ENCODE peak calls at places on chromosomes 3 and 15, in eight cellular contexts. K is CD4-positive, alpha-beta memory T cell; U is CD4-positive, alpha-beta T cell; H is thyroid gland; J is Panc1; W is gastrocnemius medialis; Q is fibroblast of lung; C is H9. S is an unnamed sample. For H3K9me3, the result is how much of the 10 kb centered on the place peaks cover.

GRCh38 chr15:70182858-70183695 is 85.4 kb upstream of the TLE3 start:
- DNase-seq in W (no peak), C (peak), J (no peak), Q (no peak), K (no peak), H (no peak), U (no peak), S (no peak)

GRCh38 chr3:157248590-157249425 is 88.9 kb upstream of the CCNL1 start:
- DNase-seq in C (no peak), K (no peak), J (peak), H (peak), U (no peak), Q (peak), W (peak), S (peak)

GRCh38 chr15:67127925-67128324 is 62.5 kb downstream of the SMAD3 start:
- DNase-seq in K (no peak), C (no peak), U (no peak), H (peak), W (no peak), J (peak), Q (peak), S (no peak)

GRCh38 chr3:13461169-13462124 is 18.7 kb upstream of the HDAC11 start:
- DNase-seq in H (peak), Q (peak), J (no peak), U (peak), K (peak), W (no peak), C (peak), S (peak)

GRCh38 chr3:138642226-138642926 is 33.8 kb downstream of the FAIM start:
- DNase-seq in J (no peak), W (no peak), K (no peak), U (no peak), H (no peak), C (no peak), Q (no peak), S (no peak)

GRCh38 chr3:122952509-122952908 is 75.1 kb downstream of the SEMA5B start:
- DNase-seq in W (no peak), H (no peak), Q (no peak), C (peak), J (no peak), K (no peak), U (no peak), S (no peak)

GRCh38 chr3:133927543-133928066 is 31.9 kb upstream of the RAB6B start:
- DNase-seq in J (no peak), C (peak), W (no peak), U (peak), K (peak), Q (peak), H (peak), S (peak)

GRCh38 chr3:27426926-27427325 is 57.3 kb downstream of the SLC4A7 start:
- DNase-seq in U (no peak), J (no peak), K (no peak), Q (no peak), H (no peak), C (no peak), W (no peak), S (no peak)

GRCh38 chr15:26772588-26773484 is at the start of gene GABRB3:
- DNase-seq in J (no peak), W (no peak), C (peak), K (no peak), H (peak), Q (peak), U (no peak), S (peak)

GRCh38 chr3:82978368-82978767 is 1216.9 kb upstream of the GBE1 start:
- DNase-seq in K (no peak), W (no peak), C (no peak), U (no peak), Q (no peak), H (no peak), J (no peak), S (no peak)

GRCh38 chr3:158768361-158768787 is 33.5 kb upstream of the MFSD1 start:
- DNase-seq in H (peak), C (peak), U (no peak), K (no peak), J (no peak), W (peak), Q (peak), S (peak)

GRCh38 chr15:63013052-63013808 is 29.3 kb upstream of the TPM1 start:
- DNase-seq in Q (peak), C (no peak), U (no peak), J (no peak), K (no peak), W (no peak), H (no peak), S (no peak)

GRCh38 chr3:156637480-156638022 is 36.8 kb upstream of the TIPARP start:
- DNase-seq in U (no peak), H (no peak), J (no peak), K (no peak), Q (no peak), W (no peak), C (no peak), S (no peak)

GRCh38 chr15:91348812-91349500 is 248.9 kb downstream of the SV2B start:
- DNase-seq in C (no peak), U (no peak), H (no peak), Q (no peak), J (no peak), K (peak), W (no peak), S (no peak)

GRCh38 chr15:90780916-90781315 is 63.8 kb downstream of the BLM start:
- DNase-seq in H (no peak), W (no peak), K (peak), Q (no peak), U (no peak), J (no peak), C (no peak), S (no peak)

GRCh38 chr3:193010191-193010590 is 92.5 kb upstream of the MB21D2 start:
- DNase-seq in K (no peak), W (peak), U (no peak), Q (no peak), C (no peak), J (no peak), H (no peak), S (peak)

GRCh38 chr3:107897471-107898180 is 193.2 kb downstream of the CD47 start:
- DNase-seq in Q (peak), W (no peak), K (no peak), U (no peak), J (no peak), H (no peak), C (no peak), S (no peak)

GRCh38 chr15:75578206-75578947 is 738 bp downstream of the PTPN9 start:
- DNase-seq in Q (peak), U (no peak), C (peak), K (peak), J (no peak), W (no peak), H (peak), S (peak)

GRCh38 chr3:4355401-4356224 is 52.4 kb downstream of the SETMAR start:
- DNase-seq in J (no peak), W (no peak), H (peak), K (no peak), U (no peak), Q (peak), C (no peak), S (peak)

GRCh38 chr3:4351164-4351855 is 48.1 kb downstream of the SETMAR start:
- DNase-seq in J (no peak), H (no peak), U (no peak), C (no peak), W (no peak), Q (peak), K (no peak), S (no peak)

GRCh38 chr3:4356225-4356540 is 53.0 kb downstream of the SETMAR start:
- DNase-seq in K (no peak), J (no peak), U (no peak), Q (no peak), W (no peak), C (no peak), H (no peak), S (no peak)

GRCh38 chr3:4350789-4351163 is 47.6 kb downstream of the SETMAR start:
- DNase-seq in Q (peak), K (peak), C (no peak), H (peak), U (peak), W (no peak), J (peak), S (no peak)

DNA sequence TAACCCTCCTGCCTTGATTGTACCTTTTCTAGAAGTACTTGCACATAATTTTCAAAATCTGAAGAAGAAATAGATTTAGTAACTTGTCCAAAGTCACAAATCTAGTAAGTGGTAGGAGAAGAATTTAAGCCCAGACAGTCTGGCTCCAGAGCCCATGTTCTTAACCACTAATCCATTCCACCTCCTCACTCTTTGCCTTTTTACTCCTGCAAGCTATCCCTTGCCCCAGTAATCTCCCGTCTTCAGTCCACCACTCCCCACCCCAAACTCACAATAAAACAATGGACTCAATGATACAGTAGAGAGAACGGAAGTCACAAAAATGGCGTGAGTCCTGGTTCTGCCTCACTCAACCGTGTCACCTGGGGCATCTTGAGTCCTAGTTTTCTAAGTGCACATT is 48.7 kb downstream of the SETMAR start:
- DNase-seq in K (no peak), H (no peak), U (no peak), J (no peak), W (no peak), Q (no peak), C (no peak), S (no peak)
- H3K9me3 ChIP-seq in K (under half), H (under half), U (under half), J (under half), W (under half), Q (under half), C (under half), S (under half)

DNA sequence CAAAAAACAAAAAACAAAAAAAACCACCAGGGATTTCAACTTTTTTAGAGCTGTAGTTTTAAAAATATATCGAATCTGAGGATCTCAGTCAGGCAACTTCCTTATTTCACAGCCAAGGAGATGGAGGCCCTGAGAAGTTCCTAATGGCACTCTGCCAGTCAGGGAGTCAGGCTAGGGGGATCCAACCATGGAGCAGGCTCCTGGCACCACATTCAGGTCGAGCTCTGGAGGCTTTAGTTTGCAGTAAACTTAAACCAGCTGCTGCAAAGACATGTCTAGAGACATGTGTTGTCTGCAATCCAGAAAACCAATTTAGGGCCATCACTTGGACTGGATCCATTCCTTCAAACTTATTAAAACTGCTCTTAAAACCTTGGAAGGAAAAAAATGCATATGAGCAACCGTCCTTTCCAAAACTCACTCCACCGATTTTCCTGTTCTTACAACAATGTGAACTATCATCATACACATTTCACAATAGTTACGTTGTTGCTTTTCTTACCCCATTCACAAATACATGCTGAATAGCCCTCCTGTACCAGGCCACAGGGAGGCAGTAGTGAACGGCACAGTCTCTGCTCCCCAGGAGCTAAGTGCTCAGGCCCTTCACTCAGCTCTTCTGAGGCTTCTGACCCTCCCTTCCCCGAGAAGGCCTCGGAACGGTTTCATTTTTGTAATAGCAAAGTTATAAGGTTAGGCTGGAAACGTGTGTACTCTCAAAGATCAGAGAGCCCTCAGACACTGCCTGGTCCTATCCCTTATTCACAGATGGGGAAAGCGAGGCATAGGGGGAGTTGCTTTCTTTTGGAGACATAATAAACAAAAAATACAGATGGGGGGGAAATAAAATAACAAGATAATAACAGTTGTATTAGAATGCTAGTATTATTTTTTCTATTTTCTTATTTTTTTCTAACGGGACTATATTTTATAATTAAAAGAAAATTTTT is 20.1 kb downstream of the RFT1 start:
- DNase-seq in U (peak), Q (peak), H (peak), J (no peak), K (peak), C (peak), W (no peak), S (peak)
- H3K9me3 ChIP-seq in U (under half), Q (under half), H (under half), J (under half), K (under half), C (under half), W (under half), S (under half)

GRCh38 chr3:66425566-66425965 is 75.3 kb downstream of the LRIG1 start:
- DNase-seq in Q (no peak), U (no peak), K (no peak), W (no peak), C (no peak), J (no peak), H (no peak), S (no peak)

GRCh38 chr3:66427352-66427751 is 73.5 kb downstream of the LRIG1 start:
- DNase-seq in U (no peak), C (no peak), J (no peak), Q (no peak), H (no peak), K (no peak), W (no peak), S (no peak)

GRCh38 chr3:66426135-66426534 is 74.7 kb downstream of the LRIG1 start:
- DNase-seq in W (no peak), H (no peak), Q (no peak), K (no peak), J (no peak), U (no peak), C (no peak), S (no peak)

GRCh38 chr3:66423791-66424190 is 77.0 kb downstream of the LRIG1 start:
- DNase-seq in H (no peak), U (no peak), K (no peak), J (no peak), C (no peak), Q (peak), W (no peak), S (no peak)

GRCh38 chr3:66425032-66425431 is 75.8 kb downstream of the LRIG1 start:
- DNase-seq in K (no peak), Q (peak), C (no peak), W (peak), U (no peak), J (no peak), H (peak), S (peak)
- H3K9me3 ChIP-seq in K (under half), Q (under half), C (under half), W (under half), U (under half), J (under half), H (under half), S (under half)

GRCh38 chr3:31996195-31996594 is 14.6 kb downstream of the ZNF860 start:
- DNase-seq in C (no peak), H (no peak), W (no peak), K (no peak), J (no peak), Q (no peak), U (no peak), S (no peak)

GRCh38 chr3:31997500-31997899 is 15.9 kb downstream of the ZNF860 start:
- DNase-seq in U (no peak), W (no peak), C (no peak), K (no peak), J (no peak), H (no peak), Q (peak), S (no peak)

DNA sequence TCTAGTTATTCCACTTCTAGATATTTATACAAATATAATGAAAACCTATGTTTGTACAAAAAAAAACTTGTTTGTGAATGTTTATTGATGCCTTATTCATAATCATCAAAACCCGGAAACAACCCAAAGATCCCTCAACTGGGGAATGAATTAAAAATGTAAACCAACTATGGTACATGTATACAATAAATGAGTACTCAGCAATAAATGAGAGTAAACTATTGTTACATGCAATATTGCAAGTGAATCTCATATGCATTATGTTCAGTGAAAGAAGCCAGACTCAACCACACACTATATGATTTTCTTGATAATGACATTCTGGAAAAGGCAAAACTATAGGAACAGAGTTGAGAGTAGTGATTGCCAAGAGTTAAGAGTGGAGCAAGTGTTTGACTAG is 12.3 kb downstream of the ZNF860 start:
- DNase-seq in C (no peak), J (no peak), K (no peak), Q (no peak), H (no peak), W (no peak), U (no peak), S (no peak)
- H3K9me3 ChIP-seq in C (under half), J (under half), K (under half), Q (under half), H (under half), W (under half), U (under half), S (under half)

GRCh38 chr15:40479024-40479423 is 8.2 kb downstream of the CHST14 start:
- DNase-seq in W (no peak), C (no peak), U (no peak), Q (no peak), K (no peak), H (no peak), J (no peak), S (no peak)

GRCh38 chr15:40477703-40478269 is 7.0 kb downstream of the CHST14 start:
- DNase-seq in H (peak), U (no peak), J (no peak), C (no peak), W (no peak), Q (no peak), K (no peak), S (no peak)

GRCh38 chr15:40483919-40484318 is 13.1 kb downstream of the CHST14 start:
- DNase-seq in U (no peak), W (no peak), H (no peak), Q (no peak), K (no peak), J (no peak), C (no peak), S (no peak)

GRCh38 chr15:40486066-40486770 is 15.4 kb downstream of the CHST14 start:
- DNase-seq in Q (no peak), J (no peak), K (no peak), C (no peak), H (no peak), U (no peak), W (no peak), S (no peak)

DNA sequence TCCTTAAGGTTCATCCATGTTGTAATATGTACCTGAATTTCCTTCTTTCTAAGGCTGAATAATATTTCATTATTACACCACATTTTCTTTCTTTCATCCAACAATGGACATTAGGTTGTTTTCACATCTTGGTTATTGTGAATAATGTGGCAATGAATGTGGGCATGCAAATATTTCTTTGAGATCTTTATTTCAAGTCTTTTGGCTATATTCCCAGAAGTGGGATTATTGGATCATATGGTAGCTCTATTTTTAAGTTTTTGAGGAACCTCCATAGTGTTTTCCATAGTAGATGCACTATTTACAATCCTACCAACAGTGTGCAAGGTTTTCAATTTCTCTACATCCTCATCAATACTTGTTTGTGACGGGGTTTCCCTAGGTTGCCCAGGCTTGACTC is 10.9 kb downstream of the CHST14 start:
- DNase-seq in H (no peak), J (no peak), U (no peak), C (no peak), W (no peak), Q (no peak), K (no peak), S (no peak)
- H3K9me3 ChIP-seq in H (under half), J (under half), U (under half), C (under half), W (under half), Q (under half), K (under half), S (under half)

GRCh38 chr3:7029562-7029961 is 168.6 kb downstream of the GRM7 start:
- DNase-seq in H (no peak), J (no peak), Q (no peak), W (no peak), K (no peak), U (no peak), C (no peak), S (no peak)
- H3K9me3 ChIP-seq in H (under half), J (under half), Q (under half), W (under half), K (under half), U (under half), C (under half), S (under half)